ENCODE peak calls at places on chromosomes 13 and 19, in four cellular contexts. U is H1, D is neuronal stem cell, W is mesenchymal stem cell. N is an unnamed sample.

GRCh38 chr19:33905937-33906577 is 109.4 kb downstream of the KCTD15 start:
- DNase-seq in W (no peak), D (peak; percentile 63), U (peak; percentile 84), N (peak; percentile 45)

GRCh38 chr19:406999-407491 is 1.9 kb downstream of the C2CD4C start:
- DNase-seq in U (peak; percentile 52), W (no peak), D (no peak), N (no peak)

GRCh38 chr19:48244289-48244688 is 11.4 kb downstream of the CARD8 start:
- DNase-seq in D (no peak), W (no peak), U (no peak), N (no peak)

GRCh38 chr19:39949026-39949747 is 14.8 kb upstream of the FCGBP start:
- DNase-seq in U (no peak), W (no peak), D (no peak), N (no peak)

GRCh38 chr19:7947939-7948338 is 4.5 kb upstream of the TIMM44 start:
- DNase-seq in W (peak; percentile 22), D (no peak), U (no peak), N (no peak)

GRCh38 chr19:35059006-35059798 is 17.7 kb downstream of the HPN start:
- DNase-seq in W (no peak), U (no peak), D (no peak), N (no peak)

GRCh38 chr19:18086590-18087138 is at the start of gene IL12RB1:
- DNase-seq in D (no peak), W (no peak), U (no peak), N (no peak)

GRCh38 chr19:7159105-7159933 is 89.8 kb downstream of the ZNF557 start:
- DNase-seq in U (no peak), D (no peak), W (peak; percentile 76), N (peak; percentile 33)

GRCh38 chr19:45863840-45864628 is at the start of gene FOXA3:
- DNase-seq in D (no peak), U (peak; percentile 87), W (peak; percentile 62), N (peak; percentile 32)

GRCh38 chr13:26062853-26063444 is 11.1 kb upstream of the SHISA2 start:
- DNase-seq in W (peak; percentile 74), D (peak; percentile 45), U (no peak), N (peak; percentile 24)

GRCh38 chr13:102399791-102400618 is 1.8 kb downstream of the FGF14 start:
- DNase-seq in U (peak; percentile 72), D (no peak), W (peak; percentile 14), N (no peak)

GRCh38 chr13:64165826-64166225 is 2750.2 kb upstream of the PCDH20 start:
- DNase-seq in U (no peak), W (no peak), D (no peak), N (no peak)

GRCh38 chr13:97946951-97947588 is 6.4 kb upstream of the IPO5 start:
- DNase-seq in U (no peak), W (peak; percentile 73), D (no peak), N (peak; percentile 73)

GRCh38 chr13:72565893-72566292 is 161.5 kb downstream of the MZT1 start:
- DNase-seq in U (no peak), D (peak; percentile 5), W (peak; percentile 47), N (no peak)

GRCh38 chr19:3760871-3761361 is 576 bp downstream of the APBA3 start:
- DNase-seq in D (no peak), U (no peak), W (no peak), N (peak; percentile 4)
- H3K36me3 ChIP-seq in D (peaks cover 4% of the 10 kb centered on the region), U (no peaks in the 10 kb centered on the region), W (peaks cover 37% of the 10 kb centered on the region), N (peaks cover 22% of the 10 kb centered on the region)

GRCh38 chr19:47111682-47112165 is 1.9 kb downstream of the ZC3H4 start:
- DNase-seq in U (no peak), W (no peak), D (peak; percentile 45), N (no peak)
- H2BK12ac ChIP-seq in U (no peak overlapping the region), W (peak overlapping the region; percentile 54), D (no peak overlapping the region), N (peak overlapping the region; percentile 35)

DNA sequence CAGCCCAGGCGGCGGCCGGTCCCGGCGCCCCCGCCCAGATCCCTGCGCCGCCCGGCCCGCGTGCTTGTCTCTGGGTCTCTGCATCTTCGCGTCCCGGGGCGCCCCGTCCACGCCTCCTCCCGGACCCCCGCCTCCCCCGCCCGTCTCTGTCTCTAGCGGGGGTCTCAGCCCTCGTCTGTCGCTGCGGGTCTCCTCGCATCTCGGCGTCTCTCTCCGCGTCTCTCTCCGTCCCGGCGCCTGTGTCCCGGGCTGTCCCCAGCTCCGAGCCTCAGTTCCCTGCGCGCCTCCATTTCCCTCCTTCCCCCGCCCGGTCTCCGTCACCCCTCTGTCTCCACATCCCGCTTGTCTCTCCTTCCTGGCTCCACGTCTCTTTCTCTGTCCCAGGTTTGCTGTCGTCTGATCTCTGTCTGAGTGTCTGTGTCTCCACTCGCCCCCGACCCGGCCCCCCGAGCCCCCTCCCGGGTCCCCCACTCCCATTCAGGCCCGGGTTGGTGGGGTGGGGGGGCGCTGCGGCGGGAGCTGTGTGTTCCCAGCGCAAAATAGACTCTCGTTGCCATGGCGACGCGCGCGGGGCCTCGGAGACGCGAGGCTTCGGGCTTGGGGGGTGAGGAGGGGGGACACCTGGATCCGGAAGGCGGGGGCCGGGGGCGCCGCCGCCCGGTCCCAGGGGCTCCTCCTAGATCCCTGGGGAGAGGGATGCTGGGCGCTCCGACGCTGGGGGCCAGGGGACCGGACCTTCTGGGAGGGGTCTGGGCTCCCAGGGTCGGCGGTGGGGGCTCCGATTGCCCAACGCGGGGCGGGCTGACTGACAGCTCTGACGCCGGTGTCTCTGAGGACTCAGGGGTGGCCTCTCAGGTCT is 8.7 kb upstream of the SHISA7 start:
- DNase-seq in U (peak; percentile 73), D (no peak), W (no peak), N (no peak)
- H3K4me3 ChIP-seq in U (peak overlapping the region; percentile 26), D (peak overlapping the region; percentile 71), W (no peak overlapping the region), N (no peak overlapping the region)

DNA sequence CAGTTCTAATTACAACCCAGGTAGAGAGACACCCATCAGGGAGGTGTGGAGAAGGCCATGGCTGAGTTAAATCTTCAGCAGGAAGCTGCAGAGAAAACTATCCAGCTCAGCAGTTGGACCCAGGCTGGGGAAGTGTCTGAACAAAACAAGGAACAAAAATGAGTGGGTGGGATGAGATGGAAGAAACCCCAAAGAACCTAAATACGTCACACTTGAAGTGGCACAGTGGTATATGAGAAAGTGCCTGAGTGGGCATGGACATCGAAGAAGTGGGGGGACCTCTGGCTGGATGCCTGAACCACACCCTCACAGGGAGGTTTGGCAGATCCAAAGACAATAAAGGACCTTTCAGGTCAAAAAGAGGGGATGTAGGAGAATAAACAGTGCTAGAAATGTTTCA is 3.5 kb upstream of the EPHX3 start:
- DNase-seq in W (no peak), U (no peak), D (no peak), N (no peak)
- H3K36me3 ChIP-seq in W (peaks cover 67% of the 10 kb centered on the region), U (peaks cover 40% of the 10 kb centered on the region), D (peaks cover 41% of the 10 kb centered on the region), N (peaks cover 53% of the 10 kb centered on the region)

DNA sequence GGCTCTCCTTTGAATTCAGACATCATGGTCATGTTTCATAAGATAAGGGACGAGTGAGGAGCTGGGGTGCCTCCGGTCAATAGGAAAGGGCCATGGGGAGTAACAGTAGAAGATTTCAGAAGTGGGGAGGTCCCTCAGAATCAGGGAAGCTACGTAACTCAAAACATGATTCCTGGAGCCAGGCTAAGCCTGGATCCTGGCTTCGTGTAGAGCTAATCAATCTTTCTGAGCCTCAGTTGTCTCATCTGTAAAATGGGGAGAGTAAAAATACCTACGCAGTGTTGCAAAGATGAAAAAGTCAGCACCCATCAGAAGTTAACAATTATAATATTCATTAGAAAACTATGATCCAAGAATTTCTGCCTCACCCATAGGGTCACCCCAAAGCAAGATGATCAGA is 106.5 kb downstream of the CACNA1A start:
- DNase-seq in U (no peak), D (no peak), W (no peak), N (no peak)
- H2BK12ac ChIP-seq in U (no peak overlapping the region), D (no peak overlapping the region), W (no peak overlapping the region), N (no peak overlapping the region)

GRCh38 chr13:108120332-108120731 is 95.0 kb downstream of the LIG4 start:
- DNase-seq in D (no peak), U (no peak), W (no peak), N (no peak)
- H3K4me3 ChIP-seq in D (no peak overlapping the region), U (no peak overlapping the region), W (no peak overlapping the region), N (no peak overlapping the region)

N was measured in trophoblast cell.